ENCODE peak calls at places on chromosome 19, in seven cellular contexts. K is HCT116, T is HepG2, E is K562, J is GM12878, A is SK-N-SH, C is H1. F is an unnamed sample.
A peak's percentile ranks its signal among the peaks of the same experiment; 100 is the strongest.

GRCh38 chr19:54298357-54299125 is 14.4 kb downstream of the LILRA5 start:
- DNase-seq in A (no peak), J (no peak), C (no peak), T (no peak), E (no peak), K (no peak), F (no peak)

GRCh38 chr19:54451331-54451871 is 2.4 kb downstream of the LENG8 start:
- DNase-seq in T (no peak), E (no peak), J (no peak), A (no peak), K (no peak), C (no peak), F (no peak)

GRCh38 chr19:48632692-48633147 is 4.5 kb downstream of the DBP start:
- DNase-seq in J (no peak), A (no peak), K (no peak), E (no peak), C (no peak), T (no peak), F (no peak)

GRCh38 chr19:49264258-49264657 is 60.7 kb downstream of the SLC6A16 start:
- DNase-seq in J (no peak), C (no peak), E (peak; percentile 32), K (no peak), T (no peak), A (no peak), F (no peak)

GRCh38 chr19:12085074-12085818 is 20.7 kb downstream of the ZNF844 start:
- DNase-seq in T (no peak), K (no peak), A (no peak), E (no peak), C (no peak), J (no peak), F (no peak)

GRCh38 chr19:10593148-10593547 is 6.0 kb upstream of the AP1M2 start:
- DNase-seq in C (no peak), A (no peak), T (no peak), K (no peak), J (no peak), E (no peak), F (no peak)

GRCh38 chr19:18264428-18264827 is 9.8 kb downstream of the IQCN start:
- DNase-seq in C (no peak), A (no peak), K (no peak), T (peak; percentile 13), J (no peak), E (no peak), F (no peak)

GRCh38 chr19:31220540-31220939 is 128.7 kb downstream of the TSHZ3 start:
- DNase-seq in J (no peak), E (peak; percentile 15), C (no peak), K (no peak), T (no peak), A (no peak), F (peak; percentile 6)

GRCh38 chr19:8316351-8317125 is 4.6 kb downstream of the NDUFA7 start:
- DNase-seq in K (no peak), C (no peak), E (no peak), A (no peak), T (no peak), J (no peak), F (no peak)

GRCh38 chr19:11194657-11195056 is 2.7 kb downstream of the KANK2 start:
- DNase-seq in T (no peak), J (no peak), A (no peak), C (no peak), K (no peak), E (no peak), F (no peak)

GRCh38 chr19:4380254-4380727 is 20.1 kb downstream of the SH3GL1 start:
- DNase-seq in K (no peak), T (no peak), A (peak; percentile 29), E (no peak), C (no peak), J (no peak), F (no peak)

GRCh38 chr19:40755248-40755624 is 4.2 kb downstream of the SNRPA start:
- DNase-seq in E (no peak), J (no peak), T (no peak), C (no peak), A (no peak), K (no peak), F (no peak)

GRCh38 chr19:52778811-52779210 is 7.8 kb downstream of the ZNF600 start:
- DNase-seq in K (no peak), A (no peak), C (no peak), E (no peak), T (no peak), J (peak; percentile 5), F (no peak)

GRCh38 chr19:47633516-47633915 is 24.6 kb downstream of the BICRA start:
- DNase-seq in K (peak; percentile 51), E (no peak), T (peak; percentile 44), J (no peak), A (no peak), C (no peak), F (no peak)

GRCh38 chr19:54586397-54586796 is 7.0 kb upstream of the LILRA1 start:
- DNase-seq in C (no peak), J (no peak), E (no peak), T (no peak), A (no peak), K (no peak), F (no peak)

GRCh38 chr19:45136507-45137178 is 24.1 kb downstream of the NKPD1 start:
- DNase-seq in K (no peak), T (no peak), C (no peak), J (no peak), A (peak; percentile 62), E (no peak), F (no peak)

GRCh38 chr19:28140201-28140600 is 1072.8 kb downstream of the UQCRFS1 start:
- DNase-seq in E (no peak), C (no peak), T (no peak), A (no peak), J (no peak), K (no peak), F (no peak)

GRCh38 chr19:28142258-28142657 is 1070.7 kb downstream of the UQCRFS1 start:
- DNase-seq in K (no peak), C (no peak), T (no peak), J (no peak), A (no peak), E (no peak), F (no peak)

GRCh38 chr19:28137772-28138171 is 1075.2 kb downstream of the UQCRFS1 start:
- DNase-seq in K (no peak), A (no peak), T (no peak), C (no peak), E (no peak), J (no peak), F (no peak)

GRCh38 chr19:28136796-28137195 is 1076.2 kb downstream of the UQCRFS1 start:
- DNase-seq in C (no peak), J (no peak), T (no peak), K (no peak), A (no peak), E (no peak), F (no peak)
- TF ChIP-seq JUND in C (no peak), J (no peak), T (no peak), K (no peak), A (no peak), E (no peak), F (no peak)

GRCh38 chr19:35484637-35485036 is 5.6 kb downstream of the KRTDAP start:
- DNase-seq in J (peak; percentile 85), C (no peak), K (no peak), E (no peak), A (no peak), T (no peak), F (no peak)

GRCh38 chr19:35479278-35479677 is 11.0 kb downstream of the KRTDAP start:
- DNase-seq in K (no peak), T (no peak), J (no peak), E (peak; percentile 58), C (no peak), A (no peak), F (peak; percentile 74)

GRCh38 chr19:35486268-35486708 is 4.0 kb downstream of the KRTDAP start:
- DNase-seq in A (no peak), C (no peak), T (peak; percentile 79), J (no peak), K (no peak), E (no peak), F (no peak)

GRCh38 chr19:35478794-35479193 is 11.5 kb downstream of the KRTDAP start:
- DNase-seq in T (no peak), A (no peak), J (no peak), C (no peak), E (no peak), K (no peak), F (no peak)

DNA sequence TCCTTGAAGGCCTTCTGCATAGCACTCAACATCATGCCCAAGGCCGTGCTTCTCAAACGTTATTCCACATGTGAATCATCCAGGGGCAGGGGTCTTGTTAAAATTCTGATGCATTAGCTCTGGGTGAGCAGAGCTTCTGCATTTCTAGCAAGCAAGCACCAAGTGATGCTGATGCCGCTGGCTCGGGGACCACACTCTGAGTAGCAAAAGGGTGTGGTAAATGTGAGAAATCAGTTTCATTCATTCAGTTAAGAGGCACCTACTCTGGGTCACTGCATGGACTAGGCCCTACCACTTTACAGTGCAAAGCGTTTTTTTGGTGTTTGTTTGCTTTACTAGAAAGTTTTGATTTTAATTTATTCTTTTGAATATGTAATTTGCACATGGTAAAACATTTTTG is 7.2 kb downstream of the KRTDAP start:
- DNase-seq in J (no peak), E (no peak), T (no peak), A (no peak), C (no peak), K (no peak), F (no peak)
- TF ChIP-seq JUND in J (no peak), E (no peak), T (no peak), A (no peak), C (no peak), K (no peak), F (no peak)

GRCh38 chr19:2969104-2969504 is 8.3 kb upstream of the TLE6 start:
- DNase-seq in C (no peak), J (no peak), E (no peak), K (no peak), T (no peak), A (peak; percentile 59), F (no peak)
- TF ChIP-seq JUND in C (no peak), J (no peak), E (no peak), K (no peak), T (no peak), A (no peak), F (no peak)

GRCh38 chr19:14446336-14447036 is 13.4 kb downstream of the PKN1 start:
- DNase-seq in T (no peak), K (no peak), J (no peak), C (no peak), A (no peak), E (no peak), F (no peak)

GRCh38 chr19:14450168-14450874 is 17.2 kb downstream of the PKN1 start:
- DNase-seq in J (no peak), T (peak; percentile 33), K (peak; percentile 87), E (peak; percentile 99), C (peak; percentile 99), A (peak; percentile 95), F (peak; percentile 35)

GRCh38 chr19:14450876-14451275 is 17.8 kb downstream of the PKN1 start:
- DNase-seq in E (no peak), K (no peak), T (no peak), C (no peak), J (no peak), A (no peak), F (no peak)

GRCh38 chr19:14443632-14444216 is 10.6 kb downstream of the PKN1 start:
- DNase-seq in T (no peak), E (no peak), J (no peak), A (no peak), C (no peak), K (no peak), F (no peak)

DNA sequence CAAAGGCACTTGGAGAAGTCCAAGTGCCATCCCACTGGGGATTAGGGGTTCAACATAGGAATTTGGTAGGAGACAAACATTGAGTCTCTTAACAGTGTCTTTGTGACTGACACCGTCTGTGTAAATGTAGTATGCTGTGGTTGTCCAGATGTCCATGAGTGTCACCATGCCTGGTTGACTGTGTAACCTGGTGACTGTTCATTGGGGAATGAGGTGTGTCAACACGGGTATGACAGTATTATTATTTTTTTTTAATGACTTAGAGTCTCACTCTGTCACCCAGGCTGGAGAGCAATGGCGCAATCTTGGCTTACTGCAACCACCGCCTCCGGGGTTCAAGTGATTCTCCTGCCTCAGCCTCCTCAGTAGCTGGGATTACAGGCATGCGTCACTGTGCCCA is 16.2 kb downstream of the PKN1 start:
- DNase-seq in J (no peak), T (no peak), K (no peak), E (no peak), C (no peak), A (no peak), F (no peak)
- TF ChIP-seq JUND in J (no peak), T (no peak), K (no peak), E (no peak), C (no peak), A (no peak), F (no peak)